ENCODE peak calls at places on chromosomes 2 and 18, in five cellular contexts. A, J, Z, V and Y are unnamed samples. For H3K4me1, the result is how much of the 10 kb centered on the place peaks cover.

GRCh38 chr2:28082131-28082530 is 191.6 kb downstream of the BABAM2 start:
- DNase-seq in A (peak), Z (no peak), J (no peak), V (peak), Y (no peak)

GRCh38 chr18:27413495-27414401 is 228.6 kb upstream of the CHST9 start:
- DNase-seq in V (peak), A (no peak), J (no peak), Z (no peak), Y (no peak)

GRCh38 chr2:26921323-26921722 is 49.1 kb upstream of the MAPRE3 start:
- DNase-seq in V (no peak), A (no peak), Z (peak), J (no peak), Y (no peak)

GRCh38 chr2:197024206-197024605 is 97.7 kb upstream of the PGAP1 start:
- DNase-seq in J (no peak), A (peak), Z (no peak), V (no peak), Y (no peak)

GRCh38 chr2:144659731-144660275 is 139.9 kb upstream of the ZEB2 start:
- DNase-seq in V (peak), J (no peak), A (peak), Z (no peak), Y (no peak)

GRCh38 chr2:109158237-109158636 is 29.2 kb downstream of the SH3RF3 start:
- DNase-seq in Z (no peak), A (no peak), V (no peak), J (no peak), Y (no peak)

GRCh38 chr2:37472959-37473358 is 128.5 kb downstream of the QPCT start:
- DNase-seq in J (peak), Z (no peak), V (peak), A (peak), Y (no peak)

GRCh38 chr18:24115628-24116027 is 23.2 kb upstream of the CABYR start:
- DNase-seq in V (no peak), Z (no peak), A (no peak), J (no peak), Y (no peak)

GRCh38 chr2:220502539-220502938 is 875.1 kb downstream of the SLC4A3 start:
- DNase-seq in Z (no peak), V (no peak), A (no peak), J (no peak), Y (no peak)

GRCh38 chr2:8641516-8641915 is 40.3 kb upstream of the ID2 start:
- DNase-seq in Z (no peak), A (no peak), J (no peak), V (no peak), Y (no peak)

GRCh38 chr2:239790313-239790712 is 234.8 kb downstream of the NDUFA10 start:
- DNase-seq in J (no peak), Z (peak), V (no peak), A (no peak), Y (no peak)

GRCh38 chr18:77209587-77209986 is 40.1 kb upstream of the GALR1 start:
- DNase-seq in A (peak), J (no peak), V (peak), Z (no peak), Y (no peak)

GRCh38 chr2:222604749-222605515 is 51.0 kb downstream of the FARSB start:
- DNase-seq in V (no peak), Z (no peak), A (no peak), J (no peak), Y (no peak)

GRCh38 chr2:239532305-239532649 is 131.5 kb upstream of the HDAC4 start:
- DNase-seq in A (no peak), Z (no peak), V (no peak), J (no peak), Y (no peak)

GRCh38 chr2:224221455-224221913 is 180.4 kb downstream of the FAM124B start:
- DNase-seq in A (peak), Z (no peak), V (peak), J (peak), Y (peak)

GRCh38 chr18:9612215-9612830 is 2.0 kb downstream of the PPP4R1 start:
- DNase-seq in Z (no peak), V (peak), A (peak), J (peak), Y (no peak)

GRCh38 chr2:80365762-80366161 is 61.2 kb upstream of the LRRTM1 start:
- DNase-seq in V (no peak), J (peak), Z (no peak), A (no peak), Y (peak)

GRCh38 chr18:63161728-63162195 is 157.8 kb downstream of the BCL2 start:
- DNase-seq in Z (no peak), A (peak), J (no peak), V (peak), Y (no peak)

GRCh38 chr2:57906152-57906732 is 140.4 kb upstream of the VRK2 start:
- DNase-seq in A (peak), J (peak), V (peak), Z (no peak), Y (peak)

GRCh38 chr2:128371248-128371630 is 52.6 kb upstream of the HS6ST1 start:
- DNase-seq in Z (no peak), J (no peak), A (no peak), V (no peak), Y (no peak)

GRCh38 chr2:121519153-121519552 is 11.5 kb upstream of the RNU4ATAC start:
- DNase-seq in Z (no peak), A (no peak), J (no peak), V (no peak), Y (no peak)

GRCh38 chr2:16223481-16224177 is 283.3 kb downstream of the MYCN start:
- DNase-seq in J (no peak), V (no peak), Z (no peak), A (no peak), Y (peak)

GRCh38 chr2:15666776-15667578 is 75.3 kb downstream of the DDX1 start:
- DNase-seq in A (no peak), Z (no peak), J (no peak), V (no peak), Y (no peak)

GRCh38 chr18:22309191-22309590 is 108.5 kb downstream of the CTAGE1 start:
- DNase-seq in A (peak), J (no peak), V (no peak), Z (no peak), Y (no peak)

GRCh38 chr2:233711312-233712008 is 1.2 kb upstream of the UGT1A5 start:
- DNase-seq in V (peak), Z (peak), A (peak), J (peak), Y (peak)

GRCh38 chr2:44087037-44087713 is 81.5 kb upstream of the PPM1B start:
- DNase-seq in Z (peak), V (peak), A (peak), J (peak), Y (peak)

GRCh38 chr2:53230691-53231090 is 536.9 kb upstream of the CHAC2 start:
- DNase-seq in Z (no peak), V (no peak), A (no peak), J (no peak), Y (no peak)

GRCh38 chr18:67771271-67771670 is 254.8 kb upstream of the DSEL start:
- DNase-seq in A (peak), V (peak), Z (no peak), J (no peak), Y (no peak)

GRCh38 chr2:96203130-96204028 is 5.2 kb downstream of the STARD7 start:
- DNase-seq in J (no peak), A (no peak), Z (no peak), V (no peak), Y (no peak)

GRCh38 chr2:50769416-50769815 is 262.5 kb downstream of the NRXN1 start:
- DNase-seq in A (no peak), V (no peak), Z (no peak), J (peak), Y (no peak)

GRCh38 chr2:138274421-138275291 is 226.9 kb upstream of the SPOPL start:
- DNase-seq in A (peak), V (no peak), Z (no peak), J (no peak), Y (no peak)

GRCh38 chr2:109470121-109470921 is 143.4 kb downstream of the SEPTIN10 start:
- DNase-seq in J (peak), V (peak), Z (no peak), A (peak), Y (no peak)

GRCh38 chr2:25332571-25332970 is 9.2 kb downstream of the DNMT3A start:
- DNase-seq in J (no peak), Z (no peak), V (no peak), A (no peak), Y (no peak)

GRCh38 chr2:109721626-109722025 is 72.5 kb upstream of the RGPD5 start:
- DNase-seq in A (no peak), J (no peak), Z (peak), V (no peak), Y (no peak)

GRCh38 chr18:35458271-35458670 is 39.5 kb downstream of the INO80C start:
- DNase-seq in V (peak), Z (no peak), A (no peak), J (no peak), Y (no peak)

GRCh38 chr2:118146315-118147283 is 58.3 kb downstream of the INSIG2 start:
- DNase-seq in A (no peak), Z (no peak), J (no peak), V (no peak), Y (no peak)

DNA sequence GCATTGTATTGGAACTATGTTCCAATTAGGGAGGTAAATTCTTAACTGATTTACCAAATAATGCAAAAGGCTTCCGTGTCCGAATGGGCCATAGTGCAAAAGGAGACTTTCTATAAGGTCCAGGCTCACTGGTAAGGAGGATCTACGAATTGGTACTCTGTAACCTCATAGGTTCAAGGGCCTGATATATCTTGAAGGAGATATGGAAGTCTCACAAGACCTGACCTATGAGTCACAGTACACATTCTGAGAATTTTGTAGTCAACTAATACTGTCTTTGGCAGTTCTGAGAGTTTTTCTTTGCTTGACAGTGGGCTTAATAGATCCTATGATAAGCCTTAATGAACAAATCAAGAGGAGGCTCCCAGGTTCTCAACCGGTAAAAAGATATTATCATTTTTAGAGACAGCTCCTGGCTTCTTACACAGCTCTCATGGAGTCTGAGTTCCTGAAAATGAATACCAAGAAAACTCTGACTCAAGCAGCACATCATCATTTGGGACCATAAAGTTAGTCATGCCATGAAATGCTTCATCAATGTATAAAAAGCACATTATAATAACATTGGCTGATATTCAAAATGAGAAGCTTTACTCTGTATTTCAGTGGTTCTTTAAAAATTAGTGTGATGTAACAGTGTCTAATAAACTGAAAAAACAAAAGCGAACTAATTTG is 1275.2 kb upstream of the CRIM1 start:
- DNase-seq in J (no peak), A (no peak), Z (no peak), V (no peak), Y (no peak)
- H3K4me3 ChIP-seq in J (no peak), A (no peak), Z (no peak), V (no peak), Y (no peak)

GRCh38 chr2:63844616-63845015 is 2.9 kb downstream of the UGP2 start:
- DNase-seq in Z (no peak), V (no peak), J (no peak), A (no peak), Y (no peak)
- H3K4me1 ChIP-seq in Z (under half), V (under half), J (under half), A (under half), Y (under half)

DNA sequence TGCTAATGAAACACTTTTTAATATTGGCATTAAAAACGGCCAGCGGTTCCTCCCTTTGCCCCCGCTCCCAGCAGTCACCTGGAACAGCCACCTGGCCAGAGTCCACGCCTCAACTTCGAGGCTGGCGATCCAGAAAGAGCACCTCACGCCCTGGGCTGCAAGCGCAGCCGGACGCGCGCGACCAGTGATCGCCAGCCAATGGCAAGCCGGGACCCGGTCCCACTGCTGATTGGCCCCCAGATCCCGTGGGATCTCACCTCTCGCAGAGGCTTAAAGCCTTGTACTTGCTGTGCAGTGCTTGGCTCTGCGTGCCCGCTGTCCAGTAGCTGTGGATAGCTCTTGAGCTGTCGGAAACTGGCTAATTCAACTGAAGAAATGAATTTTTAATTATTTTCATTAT is 4.1 kb upstream of the RBM45 start:
- DNase-seq in J (no peak), Z (no peak), A (no peak), V (no peak), Y (no peak)
- H2BK15ac ChIP-seq in J (no peak), Z (no peak), A (no peak), V (no peak), Y (no peak)

GRCh38 chr2:105144128-105144940 is 97.2 kb upstream of the GPR45 start:
- DNase-seq in V (no peak), Z (no peak), A (no peak), J (no peak), Y (no peak)
- H3K4me3 ChIP-seq in V (peak), Z (peak), A (peak), J (peak), Y (peak)

GRCh38 chr2:85761512-85761944 is 7.7 kb downstream of the ATOH8 start:
- DNase-seq in J (no peak), V (no peak), A (no peak), Z (no peak), Y (no peak)

GRCh38 chr2:85761946-85762345 is 8.2 kb downstream of the ATOH8 start:
- DNase-seq in V (no peak), Z (no peak), J (no peak), A (no peak), Y (no peak)

GRCh38 chr2:85763831-85764230 is 10.0 kb downstream of the ATOH8 start:
- DNase-seq in A (no peak), J (no peak), V (no peak), Z (no peak), Y (no peak)

GRCh38 chr2:85765081-85765731 is 11.4 kb downstream of the ATOH8 start:
- DNase-seq in Z (peak), V (peak), A (no peak), J (peak), Y (peak)

DNA sequence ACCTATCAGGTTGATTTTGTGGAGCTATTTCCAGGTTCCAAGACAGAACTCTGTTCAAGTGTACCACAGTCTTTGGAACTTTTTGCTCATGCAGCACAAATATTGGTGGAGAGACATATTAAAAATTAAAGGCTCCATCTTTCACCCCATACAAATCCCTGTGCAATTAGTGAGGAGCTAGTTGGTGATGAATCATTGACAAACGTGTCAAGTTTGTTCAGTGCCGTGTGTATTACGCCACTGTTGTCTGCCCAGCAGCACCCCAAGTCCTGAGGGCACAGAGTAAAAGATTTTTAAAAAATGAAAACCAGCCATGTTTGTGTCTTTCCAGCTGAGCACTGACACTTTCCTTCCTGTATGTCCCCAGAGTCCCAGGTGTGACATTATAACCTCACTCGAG is 9.3 kb downstream of the ATOH8 start:
- DNase-seq in V (no peak), Z (no peak), J (no peak), A (no peak), Y (no peak)
- H3K4me1 ChIP-seq in V (under half), Z (under half), J (under half), A (under half), Y (under half)

GRCh38 chr18:47149457-47150028 is 757 bp downstream of the HDHD2 start:
- DNase-seq in A (peak), Z (no peak), V (no peak), J (peak), Y (no peak)
- H2BK15ac ChIP-seq in A (no peak), Z (no peak), V (peak), J (no peak), Y (no peak)